ENCODE peak calls at places on chromosomes 7 and 10, in nine cellular contexts. One of them, this sample, is unnamed.

GRCh38 chr10:14653271-14654161 is 121.2 kb downstream of the FAM107B start:
- DNase-seq in colonic mucosa: peak
- DNase-seq in caudate nucleus: peak
- DNase-seq in HTR-8/SVneo: peak
- DNase-seq in stimulated activated CD8-positive, alpha-beta memory T cell treated with anti-CD3 and anti-CD28 coated beads, Interleukin-2, amount 100 ng/mL, for 48 hours: no peak
- DNase-seq in skeletal muscle cell: no peak
- DNase-seq in GM18507: no peak
- DNase-seq in H54: peak
- DNase-seq in Caki2: peak
- DNase-seq in this sample: peak

GRCh38 chr10:34760606-34761005 is 54.5 kb downstream of the PARD3 start:
- DNase-seq in stimulated activated CD8-positive, alpha-beta memory T cell treated with anti-CD3 and anti-CD28 coated beads, Interleukin-2, amount 100 ng/mL, for 48 hours: no peak
- DNase-seq in HTR-8/SVneo: no peak
- DNase-seq in Caki2: no peak
- DNase-seq in caudate nucleus: no peak
- DNase-seq in skeletal muscle cell: no peak
- DNase-seq in H54: no peak
- DNase-seq in GM18507: no peak
- DNase-seq in colonic mucosa: no peak
- DNase-seq in this sample: no peak

GRCh38 chr10:71746344-71747037 is 26.8 kb downstream of the VSIR start:
- DNase-seq in HTR-8/SVneo: peak
- DNase-seq in skeletal muscle cell: no peak
- DNase-seq in stimulated activated CD8-positive, alpha-beta memory T cell treated with anti-CD3 and anti-CD28 coated beads, Interleukin-2, amount 100 ng/mL, for 48 hours: no peak
- DNase-seq in H54: no peak
- DNase-seq in caudate nucleus: no peak
- DNase-seq in GM18507: no peak
- DNase-seq in colonic mucosa: peak
- DNase-seq in Caki2: no peak
- DNase-seq in this sample: peak

GRCh38 chr7:66737667-66738066 is 2.9 kb upstream of the RABGEF1 start:
- DNase-seq in colonic mucosa: no peak
- DNase-seq in GM18507: no peak
- DNase-seq in H54: no peak
- DNase-seq in HTR-8/SVneo: no peak
- DNase-seq in skeletal muscle cell: no peak
- DNase-seq in stimulated activated CD8-positive, alpha-beta memory T cell treated with anti-CD3 and anti-CD28 coated beads, Interleukin-2, amount 100 ng/mL, for 48 hours: no peak
- DNase-seq in caudate nucleus: no peak
- DNase-seq in Caki2: no peak
- DNase-seq in this sample: peak

GRCh38 chr10:50892467-50892866 is 7.0 kb upstream of the A1CF start:
- DNase-seq in Caki2: no peak
- DNase-seq in caudate nucleus: no peak
- DNase-seq in stimulated activated CD8-positive, alpha-beta memory T cell treated with anti-CD3 and anti-CD28 coated beads, Interleukin-2, amount 100 ng/mL, for 48 hours: no peak
- DNase-seq in HTR-8/SVneo: no peak
- DNase-seq in skeletal muscle cell: no peak
- DNase-seq in GM18507: no peak
- DNase-seq in H54: no peak
- DNase-seq in colonic mucosa: no peak
- DNase-seq in this sample: no peak

GRCh38 chr7:50791921-50792341 is 9.2 kb upstream of the GRB10 start:
- DNase-seq in colonic mucosa: no peak
- DNase-seq in caudate nucleus: no peak
- DNase-seq in HTR-8/SVneo: no peak
- DNase-seq in skeletal muscle cell: no peak
- DNase-seq in stimulated activated CD8-positive, alpha-beta memory T cell treated with anti-CD3 and anti-CD28 coated beads, Interleukin-2, amount 100 ng/mL, for 48 hours: no peak
- DNase-seq in Caki2: peak
- DNase-seq in GM18507: no peak
- DNase-seq in H54: peak
- DNase-seq in this sample: no peak

GRCh38 chr10:79127151-79127961 is 58.6 kb downstream of the ZMIZ1 start:
- DNase-seq in GM18507: no peak
- DNase-seq in stimulated activated CD8-positive, alpha-beta memory T cell treated with anti-CD3 and anti-CD28 coated beads, Interleukin-2, amount 100 ng/mL, for 48 hours: no peak
- DNase-seq in H54: peak
- DNase-seq in skeletal muscle cell: no peak
- DNase-seq in HTR-8/SVneo: no peak
- DNase-seq in caudate nucleus: no peak
- DNase-seq in colonic mucosa: peak
- DNase-seq in Caki2: peak
- DNase-seq in this sample: no peak

GRCh38 chr7:82234457-82235049 is 209.0 kb downstream of the CACNA2D1 start:
- DNase-seq in skeletal muscle cell: no peak
- DNase-seq in colonic mucosa: no peak
- DNase-seq in HTR-8/SVneo: no peak
- DNase-seq in caudate nucleus: no peak
- DNase-seq in H54: no peak
- DNase-seq in Caki2: peak
- DNase-seq in stimulated activated CD8-positive, alpha-beta memory T cell treated with anti-CD3 and anti-CD28 coated beads, Interleukin-2, amount 100 ng/mL, for 48 hours: no peak
- DNase-seq in GM18507: no peak
- DNase-seq in this sample: peak

GRCh38 chr10:31657471-31657844 is 271.2 kb downstream of the ARHGAP12 start:
- DNase-seq in GM18507: no peak
- DNase-seq in Caki2: no peak
- DNase-seq in caudate nucleus: no peak
- DNase-seq in H54: no peak
- DNase-seq in skeletal muscle cell: no peak
- DNase-seq in stimulated activated CD8-positive, alpha-beta memory T cell treated with anti-CD3 and anti-CD28 coated beads, Interleukin-2, amount 100 ng/mL, for 48 hours: no peak
- DNase-seq in HTR-8/SVneo: no peak
- DNase-seq in colonic mucosa: no peak
- DNase-seq in this sample: no peak

GRCh38 chr10:74677951-74678350 is 148.4 kb upstream of the KAT6B start:
- DNase-seq in HTR-8/SVneo: no peak
- DNase-seq in GM18507: peak
- DNase-seq in Caki2: no peak
- DNase-seq in H54: no peak
- DNase-seq in stimulated activated CD8-positive, alpha-beta memory T cell treated with anti-CD3 and anti-CD28 coated beads, Interleukin-2, amount 100 ng/mL, for 48 hours: no peak
- DNase-seq in skeletal muscle cell: no peak
- DNase-seq in colonic mucosa: no peak
- DNase-seq in caudate nucleus: no peak
- DNase-seq in this sample: peak

GRCh38 chr10:71326464-71326881 is 7.4 kb downstream of the SLC29A3 start:
- DNase-seq in GM18507: no peak
- DNase-seq in caudate nucleus: no peak
- DNase-seq in stimulated activated CD8-positive, alpha-beta memory T cell treated with anti-CD3 and anti-CD28 coated beads, Interleukin-2, amount 100 ng/mL, for 48 hours: no peak
- DNase-seq in Caki2: no peak
- DNase-seq in colonic mucosa: peak
- DNase-seq in skeletal muscle cell: no peak
- DNase-seq in HTR-8/SVneo: no peak
- DNase-seq in H54: no peak
- DNase-seq in this sample: no peak

GRCh38 chr10:63675171-63675570 is 154.0 kb downstream of the REEP3 start:
- DNase-seq in stimulated activated CD8-positive, alpha-beta memory T cell treated with anti-CD3 and anti-CD28 coated beads, Interleukin-2, amount 100 ng/mL, for 48 hours: no peak
- DNase-seq in skeletal muscle cell: no peak
- DNase-seq in Caki2: no peak
- DNase-seq in GM18507: no peak
- DNase-seq in HTR-8/SVneo: no peak
- DNase-seq in H54: no peak
- DNase-seq in caudate nucleus: no peak
- DNase-seq in colonic mucosa: no peak
- DNase-seq in this sample: no peak

GRCh38 chr7:16791895-16792294 is 12.9 kb downstream of the AGR2 start:
- DNase-seq in skeletal muscle cell: no peak
- DNase-seq in GM18507: no peak
- DNase-seq in HTR-8/SVneo: no peak
- DNase-seq in stimulated activated CD8-positive, alpha-beta memory T cell treated with anti-CD3 and anti-CD28 coated beads, Interleukin-2, amount 100 ng/mL, for 48 hours: no peak
- DNase-seq in H54: no peak
- DNase-seq in Caki2: no peak
- DNase-seq in caudate nucleus: no peak
- DNase-seq in colonic mucosa: no peak
- DNase-seq in this sample: no peak

GRCh38 chr10:48457949-48458661 is 146.8 kb downstream of the ARHGAP22 start:
- DNase-seq in colonic mucosa: peak
- DNase-seq in H54: no peak
- DNase-seq in GM18507: no peak
- DNase-seq in caudate nucleus: no peak
- DNase-seq in stimulated activated CD8-positive, alpha-beta memory T cell treated with anti-CD3 and anti-CD28 coated beads, Interleukin-2, amount 100 ng/mL, for 48 hours: no peak
- DNase-seq in HTR-8/SVneo: no peak
- DNase-seq in skeletal muscle cell: no peak
- DNase-seq in Caki2: no peak
- DNase-seq in this sample: no peak

GRCh38 chr10:7432884-7433726 is 22.3 kb upstream of the SFMBT2 start:
- DNase-seq in GM18507: no peak
- DNase-seq in H54: no peak
- DNase-seq in colonic mucosa: no peak
- DNase-seq in Caki2: no peak
- DNase-seq in skeletal muscle cell: no peak
- DNase-seq in stimulated activated CD8-positive, alpha-beta memory T cell treated with anti-CD3 and anti-CD28 coated beads, Interleukin-2, amount 100 ng/mL, for 48 hours: no peak
- DNase-seq in caudate nucleus: no peak
- DNase-seq in HTR-8/SVneo: no peak
- DNase-seq in this sample: peak

This sample was measured in Karpas-422.